ENCODE peak calls at places on chromosomes 11 and 22, in seven cellular contexts. B, G, M, Z, F, D and H are unnamed samples.

GRCh38 chr11:77705195-77705876 is 67.7 kb upstream of the CLNS1A start:
- DNase-seq in B (no peak), G (peak), M (no peak), Z (peak), F (no peak), D (peak), H (no peak)

GRCh38 chr11:109960831-109961230 is 132.4 kb upstream of the ZC3H12C start:
- DNase-seq in B (no peak), G (peak), M (no peak), Z (peak), F (peak), D (no peak), H (no peak)

GRCh38 chr11:130124096-130124495 is 35.5 kb upstream of the ST14 start:
- DNase-seq in B (no peak), G (peak), M (no peak), Z (peak), F (no peak), D (peak), H (no peak)

GRCh38 chr11:110182886-110183285 is 89.7 kb downstream of the ZC3H12C start:
- DNase-seq in B (no peak), G (no peak), M (no peak), Z (peak), F (no peak), D (no peak), H (no peak)

GRCh38 chr11:46560300-46561025 is 33.4 kb downstream of the AMBRA1 start:
- DNase-seq in B (peak), G (peak), M (no peak), Z (peak), F (no peak), D (peak), H (no peak)

GRCh38 chr22:44620129-44620840 is 81.7 kb upstream of the PRR5 start:
- DNase-seq in B (peak), G (peak), M (peak), Z (peak), F (no peak), D (no peak), H (peak)

GRCh38 chr22:19065298-19065859 is 56.8 kb downstream of the DGCR2 start:
- DNase-seq in B (no peak), G (no peak), M (no peak), Z (no peak), F (no peak), D (no peak), H (no peak)

GRCh38 chr11:65852508-65853248 is 5.3 kb downstream of the CFL1 start:
- DNase-seq in B (no peak), G (no peak), M (no peak), Z (no peak), F (no peak), D (no peak), H (no peak)

GRCh38 chr11:83087035-83087434 is 15.3 kb upstream of the RAB30 start:
- DNase-seq in B (peak), G (peak), M (no peak), Z (peak), F (no peak), D (peak), H (no peak)

GRCh38 chr22:43088979-43089717 is at the start of gene TTLL1:
- DNase-seq in B (peak), G (peak), M (peak), Z (peak), F (peak), D (peak), H (peak)

GRCh38 chr11:74085542-74085892 is 76.6 kb upstream of the UCP3 start:
- DNase-seq in B (no peak), G (no peak), M (no peak), Z (peak), F (no peak), D (no peak), H (no peak)

GRCh38 chr22:49048591-49048990 is 779.1 kb downstream of the BRD1 start:
- DNase-seq in B (no peak), G (no peak), M (no peak), Z (no peak), F (no peak), D (no peak), H (no peak)

GRCh38 chr11:9066432-9066925 is 24.9 kb downstream of the SCUBE2 start:
- DNase-seq in B (peak), G (no peak), M (no peak), Z (no peak), F (no peak), D (no peak), H (no peak)

GRCh38 chr11:62664405-62665074 is 470 bp downstream of the C11orf98 start:
- DNase-seq in B (peak), G (peak), M (no peak), Z (peak), F (no peak), D (peak), H (no peak)

GRCh38 chr22:44168206-44168605 is 12.5 kb upstream of the PARVG start:
- DNase-seq in B (no peak), G (no peak), M (no peak), Z (no peak), F (no peak), D (no peak), H (no peak)

GRCh38 chr11:62108017-62108750 is 15.6 kb upstream of the INCENP start:
- DNase-seq in B (peak), G (peak), M (no peak), Z (peak), F (peak), D (peak), H (no peak)

GRCh38 chr11:125071408-125071807 is 8.3 kb downstream of the SLC37A2 start:
- DNase-seq in B (no peak), G (no peak), M (no peak), Z (no peak), F (no peak), D (no peak), H (no peak)

GRCh38 chr11:42025404-42025803 is 566.0 kb upstream of the LRRC4C start:
- DNase-seq in B (no peak), G (no peak), M (no peak), Z (no peak), F (no peak), D (no peak), H (no peak)

GRCh38 chr22:38038426-38038825 is 18.8 kb upstream of the PICK1 start:
- DNase-seq in B (no peak), G (no peak), M (no peak), Z (no peak), F (peak), D (no peak), H (no peak)

GRCh38 chr11:76234704-76235232 is 28.5 kb upstream of the WNT11 start:
- DNase-seq in B (no peak), G (no peak), M (no peak), Z (peak), F (no peak), D (no peak), H (no peak)

GRCh38 chr22:35894937-35895708 is 133.5 kb downstream of the RBFOX2 start:
- DNase-seq in B (no peak), G (peak), M (no peak), Z (peak), F (no peak), D (peak), H (no peak)

GRCh38 chr22:39616051-39616450 is 45.5 kb downstream of the CACNA1I start:
- DNase-seq in B (no peak), G (no peak), M (no peak), Z (no peak), F (no peak), D (no peak), H (no peak)

GRCh38 chr11:131908316-131908715 is 537.9 kb downstream of the NTM start:
- DNase-seq in B (no peak), G (no peak), M (no peak), Z (no peak), F (no peak), D (no peak), H (no peak)

GRCh38 chr11:35717043-35717442 is 54.5 kb downstream of the TRIM44 start:
- DNase-seq in B (no peak), G (no peak), M (no peak), Z (no peak), F (no peak), D (no peak), H (no peak)